ENCODE peak calls at places on chromosomes 12 and 14, in four cellular contexts. P, D, K and Z are unnamed samples.

GRCh38 chr14:36773558-36773957 is 111.9 kb downstream of the PAX9 start:
- DNase-seq in P (no peak), D (no peak), K (no peak), Z (no peak)

GRCh38 chr14:68689426-68689825 is 103.4 kb downstream of the ZFP36L1 start:
- DNase-seq in P (no peak), D (no peak), K (no peak), Z (no peak)

GRCh38 chr12:123379391-123379790 is 4.5 kb upstream of the KMT5A start:
- DNase-seq in P (no peak), D (no peak), K (no peak), Z (no peak)

GRCh38 chr12:52054231-52054837 is 3.1 kb downstream of the NR4A1 start:
- DNase-seq in P (no peak), D (no peak), K (no peak), Z (no peak)

GRCh38 chr12:127731657-127732056 is 535.3 kb upstream of the TMEM132C start:
- DNase-seq in P (no peak), D (no peak), K (no peak), Z (no peak)

GRCh38 chr14:105878554-105878953 is 352.2 kb downstream of the TMEM121 start:
- DNase-seq in P (no peak), D (no peak), K (no peak), Z (no peak)

GRCh38 chr14:84065811-84066210 is 1464.1 kb upstream of the FLRT2 start:
- DNase-seq in P (no peak), D (no peak), K (no peak), Z (no peak)

GRCh38 chr14:69005432-69006148 is 26.5 kb upstream of the ACTN1 start:
- DNase-seq in P (no peak), D (peak), K (no peak), Z (no peak)

GRCh38 chr14:101125719-101126375 is 222.3 kb upstream of the RTL1 start:
- DNase-seq in P (no peak), D (no peak), K (no peak), Z (no peak)

GRCh38 chr12:79217306-79217705 is 352.7 kb downstream of the SYT1 start:
- DNase-seq in P (no peak), D (no peak), K (no peak), Z (no peak)

GRCh38 chr12:53737951-53738833 is 10.9 kb upstream of the CALCOCO1 start:
- DNase-seq in P (no peak), D (no peak), K (peak), Z (peak)